ENCODE peak calls at places on chromosomes 16 and 17, in four cellular contexts. E, D, B and L are unnamed samples.

GRCh38 chr17:3914319-3914685 is 2.0 kb downstream of the P2RX1 start:
- DNase-seq in E (peak), D (no peak), B (no peak), L (no peak)

GRCh38 chr17:869567-870530 is 87.7 kb downstream of the MRM3 start:
- DNase-seq in D (no peak), B (peak), E (no peak), L (no peak)

GRCh38 chr17:82242698-82242976 is 13.8 kb downstream of the SLC16A3 start:
- DNase-seq in D (no peak), B (no peak), E (no peak), L (no peak)

GRCh38 chr17:80843741-80844156 is 147.9 kb upstream of the CHMP6 start:
- DNase-seq in E (no peak), B (no peak), D (no peak), L (no peak)

GRCh38 chr17:41895617-41896016 is 23.1 kb downstream of the ACLY start:
- DNase-seq in B (peak), D (no peak), E (no peak), L (no peak)

GRCh38 chr17:37847811-37848331 is 76.3 kb upstream of the TBC1D3K start:
- DNase-seq in D (no peak), B (no peak), E (no peak), L (no peak)

GRCh38 chr17:78486946-78487680 is 90.1 kb downstream of the DNAH17 start:
- DNase-seq in E (no peak), D (no peak), B (no peak), L (no peak)

GRCh38 chr16:21283521-21284289 is 5.6 kb upstream of the CRYM start:
- DNase-seq in B (no peak), E (no peak), D (no peak), L (no peak)

GRCh38 chr17:8162232-8162996 is at the start of gene VAMP2:
- DNase-seq in D (peak), E (no peak), B (peak), L (peak)

GRCh38 chr17:48611213-48611612 is 396 bp upstream of the HOXB7 start:
- DNase-seq in D (no peak), B (no peak), E (no peak), L (no peak)

GRCh38 chr16:19935696-19936095 is 51.0 kb upstream of the GPRC5B start:
- DNase-seq in B (no peak), D (no peak), E (no peak), L (no peak)

GRCh38 chr16:66258916-66259845 is 107.3 kb upstream of the CDH5 start:
- DNase-seq in D (no peak), B (no peak), E (no peak), L (no peak)

GRCh38 chr16:8677481-8677880 is 3.1 kb downstream of the ABAT start:
- DNase-seq in E (no peak), B (peak), D (no peak), L (no peak)

GRCh38 chr16:70766176-70766575 is 34.8 kb downstream of the VAC14 start:
- DNase-seq in E (no peak), B (no peak), D (no peak), L (no peak)

GRCh38 chr17:18182190-18182977 is 1.2 kb upstream of the ALKBH5 start:
- DNase-seq in B (no peak), D (no peak), E (no peak), L (no peak)

GRCh38 chr17:81018044-81018802 is 16.7 kb upstream of the BAIAP2 start:
- DNase-seq in E (no peak), D (peak), B (peak), L (peak)

GRCh38 chr17:6544011-6544370 is 12.4 kb downstream of the PITPNM3 start:
- DNase-seq in B (no peak), D (no peak), E (no peak), L (no peak)

GRCh38 chr17:13086142-13086769 is 68.4 kb upstream of the ELAC2 start:
- DNase-seq in B (peak), E (no peak), D (no peak), L (no peak)

GRCh38 chr17:76716146-76716833 is 5.5 kb upstream of the MXRA7 start:
- DNase-seq in B (peak), D (peak), E (no peak), L (peak)

GRCh38 chr17:12085076-12085949 is 64.6 kb downstream of the MAP2K4 start:
- DNase-seq in D (no peak), E (no peak), B (no peak), L (no peak)

GRCh38 chr16:30949655-30950515 is 1.0 kb downstream of the ORAI3 start:
- DNase-seq in B (peak), E (no peak), D (no peak), L (no peak)